ENCODE peak calls at places on chromosomes 13 and 19, in seven cellular contexts. One of them, this sample, is unnamed.
A peak's percentile ranks its signal among the peaks of the same experiment; 100 is the strongest.

GRCh38 chr13:106595623-106596022 is 27.7 kb upstream of the ARGLU1 start:
- DNase-seq in colonic mucosa: no peak
- DNase-seq in OCI-LY7: no peak
- DNase-seq in uterus: no peak
- DNase-seq in lung: no peak
- DNase-seq in heart left ventricle: no peak
- DNase-seq in left ventricle myocardium inferior: peak; percentile 51
- DNase-seq in this sample: no peak

GRCh38 chr19:6682607-6683128 is 12.7 kb upstream of the TNFSF14 start:
- DNase-seq in uterus: no peak
- DNase-seq in lung: no peak
- DNase-seq in OCI-LY7: no peak
- DNase-seq in colonic mucosa: no peak
- DNase-seq in heart left ventricle: no peak
- DNase-seq in left ventricle myocardium inferior: no peak
- DNase-seq in this sample: no peak

GRCh38 chr13:95195146-95195545 is 106.1 kb downstream of the ABCC4 start:
- DNase-seq in colonic mucosa: no peak
- DNase-seq in OCI-LY7: no peak
- DNase-seq in heart left ventricle: no peak
- DNase-seq in lung: no peak
- DNase-seq in uterus: no peak
- DNase-seq in left ventricle myocardium inferior: no peak
- DNase-seq in this sample: no peak

GRCh38 chr19:49546825-49547565 is 19.2 kb downstream of the RCN3 start:
- DNase-seq in colonic mucosa: peak; percentile 94
- DNase-seq in OCI-LY7: peak; percentile 84
- DNase-seq in uterus: peak; percentile 88
- DNase-seq in left ventricle myocardium inferior: no peak
- DNase-seq in lung: peak; percentile 74
- DNase-seq in heart left ventricle: no peak
- DNase-seq in this sample: peak; percentile 76

GRCh38 chr13:75318138-75318833 is 163.7 kb downstream of the TBC1D4 start:
- DNase-seq in uterus: no peak
- DNase-seq in heart left ventricle: no peak
- DNase-seq in lung: no peak
- DNase-seq in OCI-LY7: no peak
- DNase-seq in colonic mucosa: no peak
- DNase-seq in left ventricle myocardium inferior: no peak
- DNase-seq in this sample: no peak

GRCh38 chr13:47111499-47111898 is 214.6 kb upstream of the HTR2A start:
- DNase-seq in colonic mucosa: no peak
- DNase-seq in OCI-LY7: no peak
- DNase-seq in lung: no peak
- DNase-seq in uterus: no peak
- DNase-seq in heart left ventricle: no peak
- DNase-seq in left ventricle myocardium inferior: no peak
- DNase-seq in this sample: no peak

GRCh38 chr19:3723883-3724282 is 15.7 kb downstream of the TJP3 start:
- DNase-seq in lung: no peak
- DNase-seq in colonic mucosa: no peak
- DNase-seq in uterus: no peak
- DNase-seq in OCI-LY7: no peak
- DNase-seq in left ventricle myocardium inferior: no peak
- DNase-seq in heart left ventricle: no peak
- DNase-seq in this sample: no peak

GRCh38 chr13:79749985-79750551 is 269.1 kb downstream of the NDFIP2 start:
- DNase-seq in left ventricle myocardium inferior: peak; percentile 55
- DNase-seq in heart left ventricle: no peak
- DNase-seq in uterus: peak; percentile 76
- DNase-seq in lung: peak; percentile 87
- DNase-seq in colonic mucosa: no peak
- DNase-seq in OCI-LY7: no peak
- DNase-seq in this sample: no peak

GRCh38 chr19:17997969-17998826 is 9.8 kb upstream of the ARRDC2 start:
- DNase-seq in lung: no peak
- DNase-seq in OCI-LY7: peak; percentile 82
- DNase-seq in colonic mucosa: no peak
- DNase-seq in left ventricle myocardium inferior: no peak
- DNase-seq in uterus: no peak
- DNase-seq in heart left ventricle: no peak
- DNase-seq in this sample: no peak

GRCh38 chr13:77522444-77522843 is 13.1 kb upstream of the SCEL start:
- DNase-seq in uterus: no peak
- DNase-seq in heart left ventricle: no peak
- DNase-seq in left ventricle myocardium inferior: no peak
- DNase-seq in lung: no peak
- DNase-seq in OCI-LY7: no peak
- DNase-seq in colonic mucosa: no peak
- DNase-seq in this sample: no peak

GRCh38 chr19:934197-934840 is 8.5 kb downstream of the ARID3A start:
- DNase-seq in heart left ventricle: no peak
- DNase-seq in colonic mucosa: no peak
- DNase-seq in OCI-LY7: no peak
- DNase-seq in lung: no peak
- DNase-seq in uterus: no peak
- DNase-seq in left ventricle myocardium inferior: no peak
- DNase-seq in this sample: no peak

GRCh38 chr19:5364674-5365073 is 24.1 kb upstream of the PTPRS start:
- DNase-seq in uterus: no peak
- DNase-seq in lung: no peak
- DNase-seq in left ventricle myocardium inferior: no peak
- DNase-seq in OCI-LY7: no peak
- DNase-seq in heart left ventricle: no peak
- DNase-seq in colonic mucosa: no peak
- DNase-seq in this sample: no peak

GRCh38 chr19:4633140-4633967 is 6.0 kb upstream of the TNFAIP8L1 start:
- DNase-seq in uterus: no peak
- DNase-seq in left ventricle myocardium inferior: peak; percentile 58
- DNase-seq in colonic mucosa: peak; percentile 69
- DNase-seq in OCI-LY7: peak; percentile 57
- DNase-seq in heart left ventricle: peak; percentile 75
- DNase-seq in lung: peak; percentile 60
- DNase-seq in this sample: peak; percentile 60

GRCh38 chr19:17348700-17349099 is 11.3 kb downstream of the GTPBP3 start:
- DNase-seq in lung: peak; percentile 51
- DNase-seq in colonic mucosa: no peak
- DNase-seq in OCI-LY7: no peak
- DNase-seq in heart left ventricle: peak; percentile 81
- DNase-seq in left ventricle myocardium inferior: peak; percentile 66
- DNase-seq in uterus: peak; percentile 69
- DNase-seq in this sample: no peak

GRCh38 chr19:32674153-32674958 is 624 bp downstream of the ANKRD27 start:
- DNase-seq in colonic mucosa: no peak
- DNase-seq in heart left ventricle: no peak
- DNase-seq in OCI-LY7: no peak
- DNase-seq in lung: no peak
- DNase-seq in left ventricle myocardium inferior: no peak
- DNase-seq in uterus: no peak
- DNase-seq in this sample: no peak

GRCh38 chr13:109204657-109205056 is 575.2 kb downstream of the MYO16 start:
- DNase-seq in colonic mucosa: no peak
- DNase-seq in heart left ventricle: no peak
- DNase-seq in lung: peak; percentile 48
- DNase-seq in OCI-LY7: no peak
- DNase-seq in left ventricle myocardium inferior: no peak
- DNase-seq in uterus: no peak
- DNase-seq in this sample: no peak

GRCh38 chr13:73967397-73968165 is 166.6 kb downstream of the KLF12 start:
- DNase-seq in heart left ventricle: no peak
- DNase-seq in left ventricle myocardium inferior: no peak
- DNase-seq in OCI-LY7: peak; percentile 91
- DNase-seq in colonic mucosa: no peak
- DNase-seq in lung: no peak
- DNase-seq in uterus: no peak
- DNase-seq in this sample: peak; percentile 83

GRCh38 chr13:112943309-112944125 is 25.5 kb upstream of the MCF2L start:
- DNase-seq in lung: no peak
- DNase-seq in colonic mucosa: peak; percentile 57
- DNase-seq in OCI-LY7: no peak
- DNase-seq in heart left ventricle: peak; percentile 79
- DNase-seq in uterus: no peak
- DNase-seq in left ventricle myocardium inferior: peak; percentile 55
- DNase-seq in this sample: no peak

GRCh38 chr19:33193864-33194362 is at the start of gene LRP3:
- DNase-seq in colonic mucosa: peak; percentile 41
- DNase-seq in heart left ventricle: peak; percentile 77
- DNase-seq in uterus: no peak
- DNase-seq in OCI-LY7: no peak
- DNase-seq in lung: no peak
- DNase-seq in left ventricle myocardium inferior: peak; percentile 60
- DNase-seq in this sample: no peak

GRCh38 chr19:32652893-32653625 is 21.9 kb downstream of the ANKRD27 start:
- DNase-seq in OCI-LY7: no peak
- DNase-seq in uterus: peak; percentile 32
- DNase-seq in heart left ventricle: peak; percentile 87
- DNase-seq in left ventricle myocardium inferior: peak; percentile 81
- DNase-seq in colonic mucosa: peak; percentile 63
- DNase-seq in lung: peak; percentile 74
- DNase-seq in this sample: no peak

GRCh38 chr13:100895656-100896055 is 221.1 kb upstream of the TMTC4 start:
- DNase-seq in left ventricle myocardium inferior: no peak
- DNase-seq in heart left ventricle: no peak
- DNase-seq in colonic mucosa: no peak
- DNase-seq in lung: no peak
- DNase-seq in uterus: no peak
- DNase-seq in OCI-LY7: no peak
- DNase-seq in this sample: no peak

GRCh38 chr13:113208424-113209335 is at the start of gene PCID2:
- DNase-seq in OCI-LY7: peak; percentile 88
- DNase-seq in colonic mucosa: peak; percentile 88
- DNase-seq in lung: peak; percentile 86
- DNase-seq in uterus: peak; percentile 81
- DNase-seq in heart left ventricle: peak; percentile 94
- DNase-seq in left ventricle myocardium inferior: peak; percentile 89
- DNase-seq in this sample: peak; percentile 92

GRCh38 chr19:45348367-45349125 is 8.0 kb downstream of the KLC3 start:
- DNase-seq in OCI-LY7: no peak
- DNase-seq in heart left ventricle: no peak
- DNase-seq in uterus: no peak
- DNase-seq in lung: no peak
- DNase-seq in colonic mucosa: no peak
- DNase-seq in left ventricle myocardium inferior: no peak
- DNase-seq in this sample: no peak

GRCh38 chr19:16637535-16637934 is 9.5 kb upstream of the MED26 start:
- DNase-seq in OCI-LY7: no peak
- DNase-seq in uterus: no peak
- DNase-seq in left ventricle myocardium inferior: no peak
- DNase-seq in lung: no peak
- DNase-seq in colonic mucosa: no peak
- DNase-seq in heart left ventricle: no peak
- DNase-seq in this sample: no peak

GRCh38 chr13:77397636-77398035 is 70.7 kb upstream of the MYCBP2 start:
- DNase-seq in uterus: no peak
- DNase-seq in lung: no peak
- DNase-seq in OCI-LY7: no peak
- DNase-seq in heart left ventricle: no peak
- DNase-seq in left ventricle myocardium inferior: no peak
- DNase-seq in colonic mucosa: no peak
- DNase-seq in this sample: no peak

GRCh38 chr19:28998974-28999373 is 214.0 kb downstream of the UQCRFS1 start:
- DNase-seq in OCI-LY7: no peak
- DNase-seq in lung: no peak
- DNase-seq in uterus: no peak
- DNase-seq in left ventricle myocardium inferior: no peak
- DNase-seq in colonic mucosa: no peak
- DNase-seq in heart left ventricle: no peak
- DNase-seq in this sample: no peak

DNA sequence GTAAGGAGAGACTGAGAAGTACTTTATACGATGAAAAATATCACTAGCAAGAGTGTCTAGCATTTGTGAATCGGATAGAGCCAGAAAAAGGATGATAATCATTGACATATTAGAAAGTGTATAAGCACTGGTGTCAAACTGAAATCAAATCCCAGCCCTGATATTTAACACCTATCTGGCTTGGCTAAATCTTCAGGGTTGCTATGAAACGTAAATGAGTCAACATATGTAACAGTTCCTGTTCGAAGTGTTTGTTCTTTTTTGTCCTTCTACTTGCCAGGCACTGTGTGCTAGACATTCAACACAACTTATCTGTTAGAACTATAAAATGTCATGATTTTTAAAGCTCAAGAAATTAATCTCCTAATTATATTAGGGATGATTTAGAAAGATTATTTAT is 40.8 kb downstream of the SERPINE3 start:
- DNase-seq in OCI-LY7: no peak
- DNase-seq in left ventricle myocardium inferior: no peak
- DNase-seq in heart left ventricle: no peak
- DNase-seq in uterus: no peak
- DNase-seq in colonic mucosa: no peak
- DNase-seq in lung: no peak
- DNase-seq in this sample: no peak
- H3K36me3 ChIP-seq in OCI-LY7: peaks cover 83% of the 10 kb centered on the region
- H3K36me3 ChIP-seq in left ventricle myocardium inferior: peaks cover 58% of the 10 kb centered on the region
- H3K36me3 ChIP-seq in heart left ventricle: peaks cover 68% of the 10 kb centered on the region
- H3K36me3 ChIP-seq in uterus: no peaks in the 10 kb centered on the region
- H3K36me3 ChIP-seq in colonic mucosa: no peaks in the 10 kb centered on the region
- H3K36me3 ChIP-seq in lung: peaks cover 14% of the 10 kb centered on the region
- H3K36me3 ChIP-seq in this sample: no peaks in the 10 kb centered on the region

DNA sequence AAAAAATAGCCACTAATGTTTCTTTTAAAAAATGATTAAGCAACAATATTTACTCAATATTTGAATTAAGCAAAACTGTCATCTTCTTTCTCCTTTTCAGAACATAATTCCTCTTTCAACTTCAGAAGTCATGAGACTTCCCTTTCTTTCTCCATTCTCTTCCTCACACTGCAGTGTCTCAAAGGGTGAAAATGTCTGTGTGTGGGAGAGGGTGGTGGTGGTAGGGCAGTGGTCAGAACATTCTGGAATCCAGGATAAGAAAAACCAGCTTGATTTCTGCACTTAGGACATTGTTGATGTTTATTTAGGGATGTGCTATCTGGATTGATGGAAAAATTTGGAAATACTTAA is 126.4 kb downstream of the KCNRG start:
- DNase-seq in lung: no peak
- DNase-seq in colonic mucosa: no peak
- DNase-seq in left ventricle myocardium inferior: no peak
- DNase-seq in uterus: no peak
- DNase-seq in heart left ventricle: no peak
- DNase-seq in OCI-LY7: no peak
- DNase-seq in this sample: no peak
- H3K27ac ChIP-seq in lung: no peak overlapping the region
- H3K27ac ChIP-seq in colonic mucosa: no peak overlapping the region
- H3K27ac ChIP-seq in left ventricle myocardium inferior: no peak overlapping the region
- H3K27ac ChIP-seq in uterus: no peak overlapping the region
- H3K27ac ChIP-seq in heart left ventricle: no peak overlapping the region
- H3K27ac ChIP-seq in OCI-LY7: no peak overlapping the region
- H3K27ac ChIP-seq in this sample: no peak overlapping the region

GRCh38 chr19:52415711-52416110 is 13.2 kb upstream of the ZNF534 start:
- DNase-seq in lung: no peak
- DNase-seq in heart left ventricle: no peak
- DNase-seq in OCI-LY7: no peak
- DNase-seq in left ventricle myocardium inferior: no peak
- DNase-seq in uterus: no peak
- DNase-seq in colonic mucosa: no peak
- DNase-seq in this sample: no peak

GRCh38 chr19:52410276-52410675 is 12.6 kb downstream of the ZNF528 start:
- DNase-seq in colonic mucosa: no peak
- DNase-seq in uterus: no peak
- DNase-seq in left ventricle myocardium inferior: no peak
- DNase-seq in OCI-LY7: no peak
- DNase-seq in lung: no peak
- DNase-seq in heart left ventricle: no peak
- DNase-seq in this sample: no peak
- TF ChIP-seq CTCF in colonic mucosa: no peak
- TF ChIP-seq CTCF in uterus: no peak
- TF ChIP-seq CTCF in left ventricle myocardium inferior: no peak
- TF ChIP-seq CTCF in OCI-LY7: no peak
- TF ChIP-seq CTCF in lung: no peak
- TF ChIP-seq CTCF in heart left ventricle: no peak
- TF ChIP-seq CTCF in this sample: no peak

GRCh38 chr13:45337395-45337794 is 3.6 kb downstream of the TPT1 start:
- DNase-seq in uterus: no peak
- DNase-seq in OCI-LY7: no peak
- DNase-seq in lung: no peak
- DNase-seq in heart left ventricle: no peak
- DNase-seq in left ventricle myocardium inferior: no peak
- DNase-seq in colonic mucosa: no peak
- DNase-seq in this sample: no peak
- H3K36me3 ChIP-seq in uterus: no peaks in the 10 kb centered on the region
- H3K36me3 ChIP-seq in OCI-LY7: peaks cover 83% of the 10 kb centered on the region
- H3K36me3 ChIP-seq in lung: peaks cover 42% of the 10 kb centered on the region
- H3K36me3 ChIP-seq in heart left ventricle: peaks cover 69% of the 10 kb centered on the region
- H3K36me3 ChIP-seq in left ventricle myocardium inferior: peaks cover 60% of the 10 kb centered on the region
- H3K36me3 ChIP-seq in colonic mucosa: peaks cover 29% of the 10 kb centered on the region
- H3K36me3 ChIP-seq in this sample: peaks cover 12% of the 10 kb centered on the region